ENCODE peak calls at places on chromosomes 7 and 10, in six cellular contexts. One of them, this sample, is unnamed. For H3K4me1 and H3K27me3, the result is how much of the 10 kb centered on the place peaks cover.

GRCh38 chr7:7630626-7631329 is 9.8 kb upstream of the UMAD1 start:
- DNase-seq in tibial artery: no peak
- DNase-seq in cardiac muscle cell: no peak
- DNase-seq in gastrocnemius medialis: no peak
- DNase-seq in prostate gland: no peak
- DNase-seq in suprapubic skin: no peak
- DNase-seq in this sample: no peak

GRCh38 chr10:71077796-71078453 is 134.4 kb upstream of the UNC5B start:
- DNase-seq in suprapubic skin: peak
- DNase-seq in prostate gland: no peak
- DNase-seq in tibial artery: peak
- DNase-seq in gastrocnemius medialis: no peak
- DNase-seq in cardiac muscle cell: no peak
- DNase-seq in this sample: no peak

GRCh38 chr7:143885951-143886350 is 16.0 kb downstream of the TCAF1 start:
- DNase-seq in tibial artery: no peak
- DNase-seq in gastrocnemius medialis: no peak
- DNase-seq in prostate gland: no peak
- DNase-seq in cardiac muscle cell: no peak
- DNase-seq in suprapubic skin: no peak
- DNase-seq in this sample: no peak

GRCh38 chr7:139451638-139452037 is 31.8 kb downstream of the KLRG2 start:
- DNase-seq in prostate gland: no peak
- DNase-seq in cardiac muscle cell: no peak
- DNase-seq in tibial artery: no peak
- DNase-seq in suprapubic skin: no peak
- DNase-seq in gastrocnemius medialis: no peak
- DNase-seq in this sample: no peak

GRCh38 chr7:104415700-104416099 is 87.3 kb downstream of the LHFPL3 start:
- DNase-seq in tibial artery: no peak
- DNase-seq in suprapubic skin: no peak
- DNase-seq in cardiac muscle cell: no peak
- DNase-seq in gastrocnemius medialis: no peak
- DNase-seq in prostate gland: no peak
- DNase-seq in this sample: no peak

GRCh38 chr10:86295791-86296190 is 70.8 kb downstream of the GRID1 start:
- DNase-seq in suprapubic skin: no peak
- DNase-seq in cardiac muscle cell: no peak
- DNase-seq in prostate gland: no peak
- DNase-seq in gastrocnemius medialis: no peak
- DNase-seq in tibial artery: no peak
- DNase-seq in this sample: no peak

GRCh38 chr7:80623465-80624252 is 14.8 kb upstream of the CD36 start:
- DNase-seq in suprapubic skin: no peak
- DNase-seq in tibial artery: no peak
- DNase-seq in gastrocnemius medialis: no peak
- DNase-seq in cardiac muscle cell: peak
- DNase-seq in prostate gland: no peak
- DNase-seq in this sample: no peak

GRCh38 chr10:77715081-77715480 is 77.5 kb upstream of the KCNMA1 start:
- DNase-seq in cardiac muscle cell: no peak
- DNase-seq in tibial artery: no peak
- DNase-seq in suprapubic skin: no peak
- DNase-seq in prostate gland: no peak
- DNase-seq in gastrocnemius medialis: no peak
- DNase-seq in this sample: no peak

GRCh38 chr7:87876759-87877234 is 504 bp downstream of the DBF4 start:
- DNase-seq in tibial artery: peak
- DNase-seq in prostate gland: peak
- DNase-seq in gastrocnemius medialis: peak
- DNase-seq in cardiac muscle cell: peak
- DNase-seq in suprapubic skin: peak
- DNase-seq in this sample: peak

GRCh38 chr10:73094986-73095478 is 1.6 kb downstream of the P4HA1 start:
- DNase-seq in gastrocnemius medialis: no peak
- DNase-seq in cardiac muscle cell: no peak
- DNase-seq in tibial artery: no peak
- DNase-seq in suprapubic skin: no peak
- DNase-seq in prostate gland: no peak
- DNase-seq in this sample: no peak

GRCh38 chr7:44415510-44415909 is 74.9 kb downstream of the NUDCD3 start:
- DNase-seq in prostate gland: no peak
- DNase-seq in cardiac muscle cell: no peak
- DNase-seq in gastrocnemius medialis: no peak
- DNase-seq in tibial artery: no peak
- DNase-seq in suprapubic skin: no peak
- DNase-seq in this sample: no peak

GRCh38 chr7:75734586-75735047 is 4.1 kb downstream of the HIP1 start:
- DNase-seq in cardiac muscle cell: peak
- DNase-seq in suprapubic skin: no peak
- DNase-seq in gastrocnemius medialis: no peak
- DNase-seq in prostate gland: no peak
- DNase-seq in tibial artery: no peak
- DNase-seq in this sample: no peak

GRCh38 chr7:77907281-77907680 is 108.7 kb downstream of the PHTF2 start:
- DNase-seq in cardiac muscle cell: no peak
- DNase-seq in tibial artery: no peak
- DNase-seq in gastrocnemius medialis: no peak
- DNase-seq in suprapubic skin: no peak
- DNase-seq in prostate gland: no peak
- DNase-seq in this sample: no peak

GRCh38 chr10:980468-980867 is 7.8 kb upstream of the GTPBP4 start:
- DNase-seq in cardiac muscle cell: no peak
- DNase-seq in gastrocnemius medialis: no peak
- DNase-seq in prostate gland: no peak
- DNase-seq in suprapubic skin: no peak
- DNase-seq in tibial artery: no peak
- DNase-seq in this sample: no peak

GRCh38 chr10:128781636-128782035 is 655.4 kb upstream of the MKI67 start:
- DNase-seq in tibial artery: no peak
- DNase-seq in gastrocnemius medialis: no peak
- DNase-seq in prostate gland: no peak
- DNase-seq in suprapubic skin: no peak
- DNase-seq in cardiac muscle cell: no peak
- DNase-seq in this sample: no peak

GRCh38 chr7:16491148-16491547 is 25.6 kb upstream of the SOSTDC1 start:
- DNase-seq in tibial artery: no peak
- DNase-seq in prostate gland: no peak
- DNase-seq in gastrocnemius medialis: no peak
- DNase-seq in suprapubic skin: no peak
- DNase-seq in cardiac muscle cell: no peak
- DNase-seq in this sample: no peak

GRCh38 chr10:96614515-96614914 is 27.7 kb upstream of the TM9SF3 start:
- DNase-seq in suprapubic skin: no peak
- DNase-seq in cardiac muscle cell: peak
- DNase-seq in prostate gland: no peak
- DNase-seq in gastrocnemius medialis: no peak
- DNase-seq in tibial artery: no peak
- DNase-seq in this sample: no peak

GRCh38 chr10:124802313-124802675 is 675 bp downstream of the ABRAXAS2 start:
- DNase-seq in suprapubic skin: no peak
- DNase-seq in tibial artery: no peak
- DNase-seq in prostate gland: no peak
- DNase-seq in gastrocnemius medialis: no peak
- DNase-seq in cardiac muscle cell: no peak
- DNase-seq in this sample: no peak

GRCh38 chr10:34079702-34080484 is 735.2 kb downstream of the PARD3 start:
- DNase-seq in tibial artery: no peak
- DNase-seq in gastrocnemius medialis: no peak
- DNase-seq in cardiac muscle cell: no peak
- DNase-seq in prostate gland: no peak
- DNase-seq in suprapubic skin: no peak
- DNase-seq in this sample: no peak

GRCh38 chr10:56269181-56269580 is 91.9 kb downstream of the ZWINT start:
- DNase-seq in prostate gland: no peak
- DNase-seq in tibial artery: no peak
- DNase-seq in gastrocnemius medialis: no peak
- DNase-seq in cardiac muscle cell: no peak
- DNase-seq in suprapubic skin: no peak
- DNase-seq in this sample: no peak

GRCh38 chr7:97006146-97006950 is 995 bp downstream of the DLX6 start:
- DNase-seq in cardiac muscle cell: peak
- DNase-seq in prostate gland: peak
- DNase-seq in suprapubic skin: no peak
- DNase-seq in tibial artery: no peak
- DNase-seq in gastrocnemius medialis: no peak
- DNase-seq in this sample: no peak

GRCh38 chr7:73830872-73831655 is at the start of gene CLDN4:
- DNase-seq in gastrocnemius medialis: no peak
- DNase-seq in tibial artery: no peak
- DNase-seq in suprapubic skin: peak
- DNase-seq in cardiac muscle cell: no peak
- DNase-seq in prostate gland: peak
- DNase-seq in this sample: no peak

GRCh38 chr10:70174058-70174741 is 3.9 kb upstream of the SAR1A start:
- DNase-seq in suprapubic skin: no peak
- DNase-seq in gastrocnemius medialis: no peak
- DNase-seq in prostate gland: no peak
- DNase-seq in cardiac muscle cell: no peak
- DNase-seq in tibial artery: no peak
- DNase-seq in this sample: no peak

GRCh38 chr10:103545771-103546281 is 52.3 kb downstream of the NEURL1 start:
- DNase-seq in prostate gland: no peak
- DNase-seq in gastrocnemius medialis: peak
- DNase-seq in cardiac muscle cell: no peak
- DNase-seq in tibial artery: no peak
- DNase-seq in suprapubic skin: peak
- DNase-seq in this sample: peak

GRCh38 chr10:76559889-76560215 is 1077.8 kb downstream of the KCNMA1 start:
- DNase-seq in cardiac muscle cell: no peak
- DNase-seq in suprapubic skin: no peak
- DNase-seq in gastrocnemius medialis: no peak
- DNase-seq in tibial artery: no peak
- DNase-seq in prostate gland: no peak
- DNase-seq in this sample: no peak

GRCh38 chr10:97321807-97322195 is 2.7 kb downstream of the FRAT1 start:
- DNase-seq in tibial artery: no peak
- DNase-seq in cardiac muscle cell: no peak
- DNase-seq in gastrocnemius medialis: no peak
- DNase-seq in prostate gland: no peak
- DNase-seq in suprapubic skin: no peak
- DNase-seq in this sample: no peak

GRCh38 chr10:115935731-115936130 is 337.3 kb downstream of the GFRA1 start:
- DNase-seq in gastrocnemius medialis: no peak
- DNase-seq in suprapubic skin: no peak
- DNase-seq in cardiac muscle cell: no peak
- DNase-seq in prostate gland: no peak
- DNase-seq in tibial artery: no peak
- DNase-seq in this sample: no peak

GRCh38 chr10:59493017-59493416 is 130.7 kb upstream of the FAM13C start:
- DNase-seq in prostate gland: no peak
- DNase-seq in cardiac muscle cell: no peak
- DNase-seq in tibial artery: no peak
- DNase-seq in suprapubic skin: no peak
- DNase-seq in gastrocnemius medialis: no peak
- DNase-seq in this sample: no peak

GRCh38 chr7:70336536-70336935 is 738.3 kb downstream of the AUTS2 start:
- DNase-seq in cardiac muscle cell: no peak
- DNase-seq in tibial artery: no peak
- DNase-seq in suprapubic skin: no peak
- DNase-seq in gastrocnemius medialis: no peak
- DNase-seq in prostate gland: no peak
- DNase-seq in this sample: no peak

GRCh38 chr10:78248651-78249464 is 215.2 kb downstream of the RPS24 start:
- DNase-seq in prostate gland: no peak
- DNase-seq in suprapubic skin: no peak
- DNase-seq in tibial artery: peak
- DNase-seq in gastrocnemius medialis: no peak
- DNase-seq in cardiac muscle cell: no peak
- DNase-seq in this sample: peak

GRCh38 chr7:5179756-5180155 is 10.3 kb upstream of the WIPI2 start:
- DNase-seq in cardiac muscle cell: no peak
- DNase-seq in suprapubic skin: no peak
- DNase-seq in gastrocnemius medialis: no peak
- DNase-seq in prostate gland: no peak
- DNase-seq in tibial artery: no peak
- DNase-seq in this sample: no peak

GRCh38 chr7:35718047-35718446 is 23.1 kb upstream of the HERPUD2 start:
- DNase-seq in tibial artery: no peak
- DNase-seq in suprapubic skin: no peak
- DNase-seq in prostate gland: no peak
- DNase-seq in cardiac muscle cell: no peak
- DNase-seq in gastrocnemius medialis: no peak
- DNase-seq in this sample: no peak

DNA sequence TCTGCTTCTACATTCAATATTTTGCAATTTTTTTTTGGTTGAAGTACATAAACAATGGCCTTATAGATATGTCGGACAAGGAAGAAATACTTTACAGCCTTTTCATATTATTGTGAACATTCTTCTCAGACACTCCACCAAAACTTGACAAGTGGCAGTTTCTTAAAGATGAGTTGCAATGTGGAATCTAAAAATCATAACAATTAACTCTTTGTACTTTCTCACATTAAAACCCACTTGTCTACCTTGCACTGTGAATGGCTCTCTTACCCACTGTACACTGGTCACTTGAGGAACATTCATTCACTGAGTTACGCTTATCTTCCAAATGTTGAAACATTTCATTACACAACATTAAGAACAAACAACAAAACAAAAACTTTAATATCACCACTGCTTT is 44.2 kb downstream of the ARHGAP12 start:
- DNase-seq in tibial artery: no peak
- DNase-seq in gastrocnemius medialis: no peak
- DNase-seq in suprapubic skin: no peak
- DNase-seq in cardiac muscle cell: no peak
- DNase-seq in prostate gland: no peak
- DNase-seq in this sample: no peak
- H3K4me1 ChIP-seq in tibial artery: under half
- H3K4me1 ChIP-seq in gastrocnemius medialis: under half
- H3K4me1 ChIP-seq in suprapubic skin: under half
- H3K4me1 ChIP-seq in cardiac muscle cell: under half
- H3K4me1 ChIP-seq in prostate gland: under half
- H3K4me1 ChIP-seq in this sample: under half

GRCh38 chr10:88908194-88908593 is 28.1 kb downstream of the STAMBPL1 start:
- DNase-seq in prostate gland: no peak
- DNase-seq in cardiac muscle cell: no peak
- DNase-seq in tibial artery: no peak
- DNase-seq in gastrocnemius medialis: no peak
- DNase-seq in suprapubic skin: no peak
- DNase-seq in this sample: no peak
- TF ChIP-seq CTCF in prostate gland: no peak
- TF ChIP-seq CTCF in cardiac muscle cell: no peak
- TF ChIP-seq CTCF in tibial artery: no peak
- TF ChIP-seq CTCF in gastrocnemius medialis: no peak
- TF ChIP-seq CTCF in suprapubic skin: no peak
- TF ChIP-seq CTCF in this sample: no peak

GRCh38 chr10:117721883-117722282 is 179.3 kb downstream of the EMX2 start:
- DNase-seq in gastrocnemius medialis: no peak
- DNase-seq in suprapubic skin: no peak
- DNase-seq in prostate gland: no peak
- DNase-seq in tibial artery: no peak
- DNase-seq in cardiac muscle cell: no peak
- DNase-seq in this sample: no peak
- H3K27me3 ChIP-seq in gastrocnemius medialis: under half
- H3K27me3 ChIP-seq in suprapubic skin: under half
- H3K27me3 ChIP-seq in prostate gland: under half
- H3K27me3 ChIP-seq in tibial artery: under half
- H3K27me3 ChIP-seq in cardiac muscle cell: under half
- H3K27me3 ChIP-seq in this sample: under half

GRCh38 chr10:79393924-79394610 is 46.8 kb downstream of the PPIF start:
- DNase-seq in suprapubic skin: no peak
- DNase-seq in tibial artery: peak
- DNase-seq in cardiac muscle cell: no peak
- DNase-seq in gastrocnemius medialis: no peak
- DNase-seq in prostate gland: no peak
- DNase-seq in this sample: peak
- H3K4me1 ChIP-seq in suprapubic skin: under half
- H3K4me1 ChIP-seq in tibial artery: under half
- H3K4me1 ChIP-seq in cardiac muscle cell: under half
- H3K4me1 ChIP-seq in gastrocnemius medialis: under half
- H3K4me1 ChIP-seq in prostate gland: under half
- H3K4me1 ChIP-seq in this sample: under half

GRCh38 chr7:130381468-130382312 is 1.4 kb downstream of the CPA1 start:
- DNase-seq in tibial artery: no peak
- DNase-seq in suprapubic skin: no peak
- DNase-seq in cardiac muscle cell: no peak
- DNase-seq in prostate gland: no peak
- DNase-seq in gastrocnemius medialis: no peak
- DNase-seq in this sample: no peak
- TF ChIP-seq CTCF in tibial artery: no peak
- TF ChIP-seq CTCF in suprapubic skin: no peak
- TF ChIP-seq CTCF in cardiac muscle cell: peak
- TF ChIP-seq CTCF in prostate gland: no peak
- TF ChIP-seq CTCF in gastrocnemius medialis: no peak
- TF ChIP-seq CTCF in this sample: no peak

This sample was measured in psoas muscle.